ENCODE peak calls at places on chromosomes 4 and X, in four cellular contexts. P is AG04450; J is effector memory CD4-positive, alpha-beta T cell; D is OCI-LY7. I is an unnamed sample.

GRCh38 chr4:156594619-156595018 is 377.0 kb downstream of the PDGFC start:
- DNase-seq in P (no peak), J (no peak), D (no peak), I (no peak)

GRCh38 chrX:31629195-31629594 is 557.4 kb upstream of the FTHL17 start:
- DNase-seq in P (no peak), J (no peak), D (no peak), I (no peak)

GRCh38 chr4:95215991-95216605 is 332.7 kb downstream of the UNC5C start:
- DNase-seq in P (no peak), J (no peak), D (no peak), I (no peak)

GRCh38 chr4:93243262-93243661 is 585.3 kb upstream of the ATOH1 start:
- DNase-seq in P (no peak), J (no peak), D (no peak), I (no peak)

GRCh38 chr4:75786526-75786925 is 62.1 kb downstream of the USO1 start:
- DNase-seq in P (no peak), J (no peak), D (no peak), I (no peak)

GRCh38 chrX:51361251-51361650 is 28.6 kb downstream of the NUDT10 start:
- DNase-seq in P (no peak), J (no peak), D (no peak), I (no peak)

GRCh38 chrX:151703487-151703886 is 8.2 kb downstream of the PRRG3 start:
- DNase-seq in P (no peak), J (no peak), D (no peak), I (no peak)

GRCh38 chr4:55184600-55185523 is 59.5 kb upstream of the KDR start:
- DNase-seq in P (peak; percentile 26), J (no peak), D (peak; percentile 54), I (peak; percentile 7)

GRCh38 chr4:165288226-165288625 is 39.2 kb upstream of the MSMO1 start:
- DNase-seq in P (no peak), J (no peak), D (no peak), I (no peak)

GRCh38 chrX:120768681-120769080 is 107.0 kb downstream of the CT47B1 start:
- DNase-seq in P (no peak), J (no peak), D (no peak), I (no peak)

GRCh38 chr4:24131954-24132673 is 242.3 kb upstream of the PPARGC1A start:
- DNase-seq in P (no peak), J (no peak), D (no peak), I (no peak)

GRCh38 chrX:26262121-26262523 is 46.2 kb downstream of the MAGEB5 start:
- DNase-seq in P (peak; percentile 1), J (no peak), D (no peak), I (no peak)

GRCh38 chrX:46554942-46555341 is 9.7 kb upstream of the ZNF674 start:
- DNase-seq in P (no peak), J (no peak), D (no peak), I (no peak)

GRCh38 chrX:12956704-12957541 is 18.0 kb upstream of the TMSB4X start:
- DNase-seq in P (no peak), J (peak; percentile 59), D (peak; percentile 92), I (peak; percentile 85)
- H3K4me3 ChIP-seq in P (no peak overlapping the region), J (peak overlapping the region; percentile 41), D (peak overlapping the region; percentile 63), I (peak overlapping the region; percentile 67)

DNA sequence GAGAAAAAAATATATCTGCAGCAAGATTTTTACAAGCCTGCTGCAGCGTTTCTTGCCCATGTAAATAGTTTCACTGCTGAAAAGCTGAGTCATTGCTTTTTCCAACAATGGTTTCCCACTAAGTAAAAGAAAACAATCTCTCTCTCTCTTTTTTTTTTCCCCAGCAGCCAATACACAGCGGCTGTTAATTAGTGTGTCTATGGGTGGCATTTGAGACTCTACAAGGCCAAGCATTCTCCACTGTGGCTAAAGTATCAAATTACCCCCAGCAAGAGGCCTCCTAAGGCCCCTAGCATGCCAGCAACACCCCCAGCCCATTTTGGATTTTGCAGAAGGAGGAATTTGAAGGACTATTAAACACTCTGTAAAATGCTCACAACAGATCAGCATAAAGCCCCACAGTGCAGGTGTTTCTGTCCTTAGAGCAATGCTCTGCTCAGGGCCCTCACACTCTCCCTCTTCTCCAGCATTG is 837.4 kb downstream of the TRIML1 start:
- DNase-seq in P (no peak), J (no peak), D (no peak), I (no peak)
- H3K27ac ChIP-seq in P (peak overlapping the region; percentile 83), J (no peak overlapping the region), D (no peak overlapping the region), I (no peak overlapping the region)

DNA sequence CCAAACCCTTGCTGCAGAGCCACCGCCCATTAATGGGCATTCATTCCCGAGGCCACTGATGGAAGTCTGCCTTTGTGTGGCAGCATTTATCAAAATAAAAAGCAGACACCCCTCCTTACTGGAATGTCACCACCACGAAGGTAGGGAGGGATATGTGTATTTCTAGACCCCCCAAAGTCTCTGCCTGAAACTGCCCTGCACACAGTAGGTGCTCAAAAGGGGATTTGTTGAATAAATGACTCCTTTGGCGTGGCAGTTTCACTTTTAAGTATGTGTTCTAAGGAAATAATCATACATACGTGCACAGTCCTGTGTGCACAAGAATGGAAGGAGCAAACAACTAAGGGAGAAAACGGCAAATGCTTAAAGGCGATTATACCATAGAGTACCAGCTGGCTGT is 23.6 kb upstream of the GLOD5 start:
- DNase-seq in P (no peak), J (no peak), D (peak; percentile 3), I (no peak)
- H3K4me3 ChIP-seq in P (peak overlapping the region; percentile 66), J (peak overlapping the region; percentile 48), D (peak overlapping the region; percentile 73), I (peak overlapping the region; percentile 66)

DNA sequence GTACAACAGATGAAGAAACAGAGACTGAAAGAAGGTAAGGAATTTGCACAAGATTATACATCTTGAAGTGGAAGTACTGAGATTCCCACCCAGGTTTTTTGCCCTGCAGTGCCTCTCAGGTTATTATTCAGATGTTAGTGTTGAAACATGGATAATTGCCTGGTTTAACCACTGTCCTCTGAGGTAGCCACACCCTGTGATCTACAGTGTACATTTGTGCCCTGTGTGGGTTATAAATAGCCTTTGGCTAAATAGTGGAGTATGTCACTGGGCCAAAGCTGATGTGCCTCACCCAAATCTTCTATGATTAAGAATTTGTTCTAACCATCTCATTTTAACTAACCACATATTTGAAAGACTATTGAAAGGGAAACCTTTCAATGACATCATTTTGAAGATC is 5.4 kb upstream of the ASB5 start:
- DNase-seq in P (no peak), J (no peak), D (no peak), I (no peak)
- H3K27ac ChIP-seq in P (no peak overlapping the region), J (no peak overlapping the region), D (no peak overlapping the region), I (no peak overlapping the region)

GRCh38 chr4:105460306-105460705 is 13.6 kb downstream of the PPA2 start:
- DNase-seq in P (no peak), J (no peak), D (no peak), I (no peak)

GRCh38 chr4:105455182-105455581 is 18.7 kb downstream of the PPA2 start:
- DNase-seq in P (no peak), J (no peak), D (no peak), I (no peak)

GRCh38 chr4:105457997-105458396 is 15.9 kb downstream of the PPA2 start:
- DNase-seq in P (no peak), J (no peak), D (no peak), I (no peak)

GRCh38 chr4:105453550-105454201 is 20.2 kb downstream of the PPA2 start:
- DNase-seq in P (no peak), J (no peak), D (no peak), I (no peak)

DNA sequence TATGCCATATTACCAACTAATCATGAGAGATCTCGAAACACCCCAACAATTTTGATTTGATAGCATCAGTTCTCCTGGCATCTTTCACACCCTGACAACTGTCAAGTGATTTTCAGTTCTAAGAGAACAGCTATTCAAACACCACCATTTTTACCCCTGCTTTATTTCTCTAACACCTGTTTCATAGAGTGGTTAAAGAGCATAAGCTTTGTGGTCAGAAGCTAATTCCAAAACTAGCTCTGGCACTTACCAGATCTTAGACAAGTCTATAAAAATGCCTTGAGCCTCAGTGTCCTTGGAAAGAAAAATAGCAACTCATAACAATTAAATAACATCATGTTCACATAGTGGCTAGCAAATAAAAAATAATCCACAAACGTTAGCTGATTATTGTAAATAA is 17.9 kb downstream of the PPA2 start:
- DNase-seq in P (no peak), J (no peak), D (no peak), I (no peak)
- H3K4me3 ChIP-seq in P (no peak overlapping the region), J (no peak overlapping the region), D (no peak overlapping the region), I (no peak overlapping the region)

GRCh38 chrX:68830486-68831404 is 1.9 kb downstream of the EFNB1 start:
- DNase-seq in P (no peak), J (no peak), D (no peak), I (no peak)
- H3K27ac ChIP-seq in P (no peak overlapping the region), J (no peak overlapping the region), D (no peak overlapping the region), I (no peak overlapping the region)